ENCODE peak calls at places on chromosomes 6 and 20, in five cellular contexts. F is CD4-positive, alpha-beta memory T cell; T is left ventricle myocardium inferior; Q is activated CD8-positive, alpha-beta T cell treated with anti-CD3 and anti-CD28 coated beads, Interleukin-2, amount 10 ng/mL, durations not matched to agents 7 days and 5 days; G is mesenteric fat pad. O is an unnamed sample.

GRCh38 chr20:31708839-31709534 is 13.7 kb downstream of the BCL2L1 start:
- DNase-seq in F (no peak), T (no peak), Q (no peak), G (no peak), O (no peak)

GRCh38 chr20:1721687-1722512 is 64.3 kb upstream of the SIRPG start:
- DNase-seq in F (no peak), T (no peak), Q (no peak), G (no peak), O (no peak)

GRCh38 chr20:37538003-37538402 is 10.3 kb upstream of the BLCAP start:
- DNase-seq in F (no peak), T (no peak), Q (no peak), G (peak; percentile 9), O (no peak)

GRCh38 chr6:25395731-25396130 is 116.6 kb downstream of the CARMIL1 start:
- DNase-seq in F (no peak), T (no peak), Q (no peak), G (no peak), O (no peak)

GRCh38 chr6:7137335-7138106 is 29.8 kb downstream of the RREB1 start:
- DNase-seq in F (peak; percentile 60), T (peak; percentile 59), Q (peak; percentile 78), G (no peak), O (no peak)

GRCh38 chr6:35229304-35229703 is 15.5 kb downstream of the SCUBE3 start:
- DNase-seq in F (no peak), T (no peak), Q (no peak), G (no peak), O (no peak)

GRCh38 chr20:32989507-32990283 is 14.5 kb downstream of the SUN5 start:
- DNase-seq in F (no peak), T (no peak), Q (no peak), G (no peak), O (no peak)

GRCh38 chr20:57049298-57049697 is 217.1 kb downstream of the BMP7 start:
- DNase-seq in F (no peak), T (no peak), Q (no peak), G (no peak), O (no peak)

GRCh38 chr6:160979063-160979708 is 12.4 kb upstream of the MAP3K4 start:
- DNase-seq in F (no peak), T (no peak), Q (no peak), G (no peak), O (no peak)

GRCh38 chr6:27019651-27020552 is 227.6 kb upstream of the PRSS16 start:
- DNase-seq in F (peak; percentile 15), T (peak; percentile 79), Q (peak; percentile 58), G (peak; percentile 90), O (peak; percentile 81)

GRCh38 chr20:10448270-10449156 is 13.4 kb downstream of the SLX4IP start:
- DNase-seq in F (no peak), T (no peak), Q (no peak), G (no peak), O (no peak)